ENCODE peak calls at places on chromosomes 7 and 10, in five cellular contexts. S, F, L, U and G are unnamed samples.

GRCh38 chr7:142939226-142939910 is at the start of gene LLCFC1:
- DNase-seq in S (no peak), F (no peak), L (no peak), U (peak), G (peak)

GRCh38 chr10:19488592-19489280 is 327.5 kb upstream of the PLXDC2 start:
- DNase-seq in S (peak), F (no peak), L (peak), U (no peak), G (peak)

GRCh38 chr7:47266131-47266706 is 315.7 kb downstream of the TNS3 start:
- DNase-seq in S (peak), F (peak), L (peak), U (peak), G (peak)

GRCh38 chr7:31444196-31444595 is 69.7 kb upstream of the ITPRID1 start:
- DNase-seq in S (no peak), F (no peak), L (no peak), U (no peak), G (no peak)

GRCh38 chr7:121931149-121931922 is 58.4 kb downstream of the PTPRZ1 start:
- DNase-seq in S (no peak), F (no peak), L (no peak), U (no peak), G (no peak)

GRCh38 chr10:58064714-58065528 is 202.8 kb downstream of the IPMK start:
- DNase-seq in S (peak), F (peak), L (no peak), U (peak), G (peak)

GRCh38 chr7:6338551-6339274 is 66.3 kb upstream of the CYTH3 start:
- DNase-seq in S (no peak), F (no peak), L (peak), U (no peak), G (no peak)

GRCh38 chr7:15801565-15801964 is 115.1 kb upstream of the MEOX2 start:
- DNase-seq in S (no peak), F (peak), L (no peak), U (no peak), G (no peak)

GRCh38 chr7:149662591-149663095 is 110.7 kb downstream of the ZNF467 start:
- DNase-seq in S (peak), F (no peak), L (peak), U (peak), G (peak)

GRCh38 chr10:47090042-47090441 is 178.8 kb downstream of the PTPN20 start:
- DNase-seq in S (no peak), F (no peak), L (no peak), U (no peak), G (no peak)

GRCh38 chr10:71542476-71542875 is 145.8 kb downstream of the CDH23 start:
- DNase-seq in S (no peak), F (no peak), L (no peak), U (no peak), G (no peak)

GRCh38 chr7:25358831-25359350 is 130.6 kb upstream of the NPVF start:
- DNase-seq in S (no peak), F (no peak), L (no peak), U (no peak), G (no peak)

GRCh38 chr7:131638641-131639430 is 82.4 kb upstream of the PODXL start:
- DNase-seq in S (no peak), F (no peak), L (no peak), U (no peak), G (no peak)

GRCh38 chr10:34222359-34222758 is 592.7 kb downstream of the PARD3 start:
- DNase-seq in S (no peak), F (no peak), L (no peak), U (no peak), G (no peak)

GRCh38 chr7:94297397-94297838 is 97.3 kb upstream of the COL1A2 start:
- DNase-seq in S (no peak), F (peak), L (peak), U (peak), G (no peak)

GRCh38 chr10:49435225-49435624 is 39.3 kb upstream of the DRGX start:
- DNase-seq in S (no peak), F (no peak), L (no peak), U (no peak), G (no peak)

GRCh38 chr10:4023997-4024396 is 239.0 kb upstream of the KLF6 start:
- DNase-seq in S (no peak), F (no peak), L (no peak), U (peak), G (no peak)

GRCh38 chr7:25124485-25125136 is 449 bp downstream of the CYCS start:
- DNase-seq in S (no peak), F (no peak), L (no peak), U (peak), G (no peak)

GRCh38 chr7:46715579-46715978 is 794.5 kb upstream of the IGFBP3 start:
- DNase-seq in S (no peak), F (no peak), L (no peak), U (peak), G (no peak)

GRCh38 chr7:139776486-139777303 is 1.1 kb downstream of the HIPK2 start:
- DNase-seq in S (peak), F (no peak), L (no peak), U (peak), G (no peak)

GRCh38 chr7:64869121-64869725 is 33.9 kb upstream of the ZNF273 start:
- DNase-seq in S (no peak), F (no peak), L (no peak), U (no peak), G (peak)

GRCh38 chr10:43739171-43739570 is 90.5 kb upstream of the ZNF32 start:
- DNase-seq in S (no peak), F (no peak), L (no peak), U (no peak), G (no peak)

GRCh38 chr10:59098387-59098786 is 78.1 kb upstream of the PHYHIPL start:
- DNase-seq in S (no peak), F (peak), L (no peak), U (peak), G (no peak)

GRCh38 chr7:137816696-137817320 is 30.0 kb downstream of the DGKI start:
- DNase-seq in S (no peak), F (no peak), L (no peak), U (peak), G (no peak)
- TF ChIP-seq CTCF in S (peak), F (peak), L (no peak), U (no peak), G (peak)

DNA sequence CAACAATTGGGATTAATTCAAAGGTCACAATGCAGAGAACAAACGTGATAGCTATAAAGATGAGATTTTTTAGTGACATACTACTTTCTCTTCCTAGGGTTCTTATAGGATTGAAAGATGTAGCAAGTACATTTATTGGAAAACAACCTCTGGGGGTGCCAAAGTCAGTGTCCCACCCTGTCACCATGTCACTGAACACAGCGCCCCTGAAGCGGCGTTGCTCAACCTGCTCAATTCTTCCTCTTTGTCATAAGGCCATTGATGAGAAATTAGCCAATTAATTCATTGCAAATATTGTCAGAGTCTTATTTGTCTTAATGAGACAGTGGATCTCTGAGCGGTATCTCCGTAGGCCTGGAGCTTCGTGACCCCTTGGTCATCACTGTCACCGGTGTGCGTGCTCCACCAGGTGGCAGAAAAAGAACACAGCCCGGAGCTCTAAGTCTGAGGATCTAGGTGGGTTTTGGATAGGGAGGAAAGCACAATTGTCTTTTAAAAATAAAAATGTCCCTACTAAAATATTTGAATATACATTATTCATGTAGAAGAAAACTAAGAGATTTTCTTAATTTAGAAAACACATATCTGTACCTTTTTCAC is 362.6 kb downstream of the PAXIP1 start:
- DNase-seq in S (no peak), F (no peak), L (no peak), U (no peak), G (peak)
- TF ChIP-seq CTCF in S (peak), F (no peak), L (no peak), U (no peak), G (peak)

GRCh38 chr7:93179173-93179572 is 31.0 kb upstream of the SAMD9L start:
- DNase-seq in S (no peak), F (no peak), L (no peak), U (no peak), G (no peak)

GRCh38 chr7:93175219-93175618 is 27.0 kb upstream of the SAMD9L start:
- DNase-seq in S (no peak), F (no peak), L (no peak), U (no peak), G (no peak)

GRCh38 chr7:93172683-93173082 is 24.5 kb upstream of the SAMD9L start:
- DNase-seq in S (no peak), F (no peak), L (no peak), U (no peak), G (no peak)

GRCh38 chr7:93176961-93177580 is 28.9 kb upstream of the SAMD9L start:
- DNase-seq in S (no peak), F (no peak), L (no peak), U (no peak), G (no peak)

DNA sequence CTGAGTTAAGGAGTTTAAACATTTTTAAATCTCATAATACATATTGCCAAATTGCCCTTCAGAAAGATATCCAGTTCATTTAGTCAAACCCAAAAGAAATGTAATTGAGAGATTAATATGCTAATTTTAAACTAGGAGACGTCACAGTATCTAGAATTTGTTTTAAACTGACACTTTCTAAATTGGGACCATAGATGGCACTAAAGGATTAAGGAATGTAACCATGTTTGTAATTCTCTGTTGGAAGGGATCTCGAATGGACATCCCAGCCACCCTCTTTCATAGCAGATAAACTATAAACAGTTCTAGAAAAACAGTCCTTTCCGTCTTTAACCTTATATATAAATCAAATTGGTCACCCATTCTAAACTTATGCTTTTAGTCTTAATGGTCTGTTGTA is 30.0 kb upstream of the SAMD9L start:
- DNase-seq in S (no peak), F (no peak), L (no peak), U (no peak), G (no peak)
- TF ChIP-seq CTCF in S (no peak), F (no peak), L (no peak), U (peak), G (peak)

DNA sequence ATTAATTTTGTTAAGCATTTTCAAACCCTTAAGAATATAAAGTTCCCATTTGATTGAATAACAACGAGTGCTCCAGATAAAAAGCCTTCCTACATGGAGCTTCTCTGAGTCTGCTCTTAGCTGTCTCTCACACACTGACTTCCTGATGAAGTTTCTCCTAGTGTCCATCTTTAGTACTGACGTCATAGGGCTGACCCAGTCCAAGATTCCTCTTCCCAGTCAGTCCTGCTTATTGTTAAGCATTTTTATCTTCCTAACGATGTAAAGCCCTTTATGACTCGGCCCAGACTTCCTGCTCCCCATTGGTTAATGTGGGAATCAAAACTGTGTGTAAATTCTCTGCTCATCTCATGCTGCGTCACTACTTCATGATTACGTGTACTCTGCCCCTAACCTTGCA is 398.8 kb downstream of the TFEC start:
- DNase-seq in S (no peak), F (no peak), L (no peak), U (no peak), G (no peak)
- TF ChIP-seq CTCF in S (peak), F (no peak), L (no peak), U (no peak), G (peak)

GRCh38 chr10:35600193-35600592 is 4.9 kb upstream of the GJD4 start:
- DNase-seq in S (no peak), F (no peak), L (no peak), U (peak), G (no peak)
- TF ChIP-seq CTCF in S (no peak), F (no peak), L (no peak), U (no peak), G (peak)

GRCh38 chr10:73217628-73218027 is 29.4 kb downstream of the DNAJC9 start:
- DNase-seq in S (no peak), F (no peak), L (no peak), U (no peak), G (no peak)

GRCh38 chr10:73219384-73219783 is 27.7 kb downstream of the DNAJC9 start:
- DNase-seq in S (no peak), F (no peak), L (no peak), U (no peak), G (no peak)

GRCh38 chr10:73220989-73221388 is 26.1 kb downstream of the DNAJC9 start:
- DNase-seq in S (no peak), F (no peak), L (no peak), U (no peak), G (no peak)

GRCh38 chr10:73215749-73216148 is 31.3 kb downstream of the DNAJC9 start:
- DNase-seq in S (no peak), F (no peak), L (no peak), U (no peak), G (no peak)

GRCh38 chr10:73218466-73219191 is 28.4 kb downstream of the DNAJC9 start:
- DNase-seq in S (no peak), F (peak), L (no peak), U (peak), G (no peak)
- TF ChIP-seq CTCF in S (peak), F (peak), L (no peak), U (peak), G (peak)

GRCh38 chr10:79268717-79269116 is 78.6 kb upstream of the PPIF start:
- DNase-seq in S (no peak), F (no peak), L (no peak), U (no peak), G (no peak)

GRCh38 chr10:79266092-79266491 is 81.2 kb upstream of the PPIF start:
- DNase-seq in S (no peak), F (no peak), L (no peak), U (no peak), G (no peak)

GRCh38 chr10:79268100-79268670 is 79.1 kb upstream of the PPIF start:
- DNase-seq in S (no peak), F (no peak), L (no peak), U (peak), G (no peak)

GRCh38 chr10:79266543-79267312 is 80.5 kb upstream of the PPIF start:
- DNase-seq in S (no peak), F (peak), L (peak), U (peak), G (no peak)

GRCh38 chr10:79267449-79267848 is 79.8 kb upstream of the PPIF start:
- DNase-seq in S (no peak), F (no peak), L (no peak), U (no peak), G (no peak)
- TF ChIP-seq CTCF in S (no peak), F (peak), L (no peak), U (no peak), G (peak)

GRCh38 chr7:136214356-136214755 is 237.2 kb upstream of the MTPN start:
- DNase-seq in S (no peak), F (no peak), L (no peak), U (no peak), G (no peak)
- TF ChIP-seq CTCF in S (peak), F (no peak), L (no peak), U (peak), G (peak)